ENCODE peak calls at places on chromosomes 5 and 9, in seven cellular contexts. V, W, A, P, I, C and F are unnamed samples.
A peak's percentile ranks its signal among the peaks of the same experiment; 100 is the strongest.

GRCh38 chr5:1751026-1751863 is 48.4 kb downstream of the MRPL36 start:
- DNase-seq in W (no peak), A (no peak), I (no peak), V (no peak), C (no peak), P (no peak), F (peak; percentile 57)

GRCh38 chr9:130707225-130707976 is 13.8 kb downstream of the EXOSC2 start:
- DNase-seq in P (peak; percentile 76), I (peak; percentile 34), V (peak; percentile 33), C (peak; percentile 63), W (peak; percentile 83), A (peak; percentile 75), F (peak; percentile 77)

GRCh38 chr9:36818965-36819870 is 214.8 kb downstream of the PAX5 start:
- DNase-seq in V (no peak), A (no peak), W (no peak), P (no peak), C (no peak), I (peak; percentile 58), F (peak; percentile 52)

GRCh38 chr9:136054798-136055714 is 40.0 kb downstream of the NACC2 start:
- DNase-seq in A (no peak), P (no peak), W (no peak), I (no peak), C (no peak), V (no peak), F (peak; percentile 61)

GRCh38 chr5:7616897-7617296 is 221.0 kb downstream of the ADCY2 start:
- DNase-seq in C (no peak), V (no peak), W (no peak), A (no peak), P (no peak), I (no peak), F (no peak)

GRCh38 chr9:8895498-8896224 is 1096.1 kb upstream of the DMAC1 start:
- DNase-seq in P (no peak), V (peak; percentile 5), I (peak; percentile 41), W (peak; percentile 8), C (peak; percentile 30), A (no peak), F (no peak)

GRCh38 chr5:31620071-31620470 is 18.9 kb upstream of the PDZD2 start:
- DNase-seq in P (no peak), C (no peak), V (no peak), I (no peak), A (no peak), W (no peak), F (no peak)

GRCh38 chr5:135502836-135503520 is 32.8 kb downstream of the NEUROG1 start:
- DNase-seq in V (no peak), A (no peak), W (no peak), I (no peak), C (no peak), P (no peak), F (no peak)

GRCh38 chr5:17381926-17382325 is 116.1 kb upstream of the TAF11L2 start:
- DNase-seq in C (no peak), W (peak; percentile 23), I (no peak), A (no peak), P (peak; percentile 24), V (no peak), F (peak; percentile 69)

GRCh38 chr5:110872200-110872599 is 133.4 kb downstream of the SLC25A46 start:
- DNase-seq in W (no peak), C (no peak), A (no peak), I (no peak), P (no peak), V (no peak), F (no peak)

GRCh38 chr9:106883626-106884190 is 20.7 kb downstream of the ZNF462 start:
- DNase-seq in W (no peak), A (no peak), I (no peak), V (no peak), C (no peak), P (no peak), F (no peak)

GRCh38 chr9:7756088-7756487 is 43.5 kb downstream of the DMAC1 start:
- DNase-seq in A (no peak), V (no peak), C (no peak), I (no peak), W (no peak), P (no peak), F (no peak)

GRCh38 chr9:4328723-4329122 is 28.9 kb upstream of the GLIS3 start:
- DNase-seq in V (no peak), W (no peak), I (no peak), P (no peak), C (no peak), A (no peak), F (no peak)

GRCh38 chr9:4324513-4324912 is 24.6 kb upstream of the GLIS3 start:
- DNase-seq in C (no peak), I (no peak), P (no peak), W (no peak), A (no peak), V (no peak), F (no peak)

GRCh38 chr9:4325113-4325512 is 25.2 kb upstream of the GLIS3 start:
- DNase-seq in W (no peak), V (no peak), I (no peak), P (no peak), A (no peak), C (no peak), F (no peak)

GRCh38 chr9:4333231-4333740 is 33.4 kb upstream of the GLIS3 start:
- DNase-seq in W (no peak), P (no peak), I (no peak), C (no peak), A (no peak), V (no peak), F (no peak)

GRCh38 chr9:4327504-4328191 is 27.8 kb upstream of the GLIS3 start:
- DNase-seq in W (no peak), V (no peak), P (no peak), A (no peak), I (no peak), C (no peak), F (no peak)
- TF ChIP-seq CTCF in W (no peak), V (no peak), P (no peak), A (no peak), I (peak; percentile 64), C (peak; percentile 17), F (no peak)

GRCh38 chr5:56995605-56996004 is 43.7 kb upstream of the MIER3 start:
- DNase-seq in I (no peak), W (no peak), C (no peak), A (no peak), P (no peak), V (no peak), F (no peak)
- TF ChIP-seq EP300 in I (no peak), W (no peak), C (no peak), A (no peak), P (no peak), V (no peak), F (no peak)

DNA sequence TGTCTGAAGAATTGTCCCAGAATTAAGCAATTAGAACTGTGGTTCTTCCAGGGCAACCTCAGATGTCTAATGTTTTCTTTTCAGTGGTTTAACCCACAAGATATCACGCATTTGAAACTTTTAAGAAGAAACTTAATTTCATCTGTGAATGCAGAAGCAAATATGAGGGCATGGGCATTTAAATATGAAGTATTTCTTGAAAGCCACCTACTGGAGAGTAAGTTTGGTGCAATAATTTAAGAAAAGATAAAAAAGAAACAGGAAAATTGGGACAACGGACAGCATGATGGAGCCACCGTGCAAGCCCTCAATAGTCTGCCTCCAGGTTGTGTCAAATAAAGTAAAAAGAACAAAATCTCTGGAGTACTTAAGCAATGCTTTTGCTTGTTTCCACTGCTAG is 1.2 kb upstream of the CAPSL start:
- DNase-seq in W (no peak), C (no peak), P (no peak), I (no peak), V (no peak), A (no peak), F (no peak)
- TF ChIP-seq CTCF in W (no peak), C (no peak), P (peak; percentile 2), I (peak; percentile 46), V (no peak), A (no peak), F (no peak)

DNA sequence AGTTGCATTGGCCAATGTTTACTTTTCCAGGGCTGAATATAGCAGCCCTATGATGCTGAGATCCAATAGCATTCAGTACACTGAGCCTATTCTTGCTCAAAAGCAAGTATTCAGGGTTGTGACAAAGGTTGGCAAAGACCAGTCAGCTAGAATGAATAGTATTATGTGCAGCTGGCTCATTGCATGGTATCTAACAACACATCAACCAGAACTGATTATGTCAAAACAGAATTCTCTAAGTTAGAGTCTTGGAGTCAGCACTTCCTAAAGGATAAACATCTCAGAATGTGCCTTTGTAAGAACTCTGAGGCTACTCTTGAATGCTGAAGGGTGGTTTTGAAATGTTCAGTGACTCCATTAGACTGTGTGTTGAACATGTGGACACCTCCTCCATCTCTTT is 774.5 kb upstream of the RGMB start:
- DNase-seq in I (no peak), V (no peak), A (no peak), W (no peak), C (no peak), P (no peak), F (no peak)
- TF ChIP-seq EP300 in I (no peak), V (no peak), A (no peak), W (peak; percentile 86), C (no peak), P (no peak), F (no peak)

GRCh38 chr9:93680445-93681315 is 104.3 kb downstream of the PHF2 start:
- DNase-seq in V (no peak), I (peak; percentile 36), C (no peak), P (peak; percentile 5), W (peak; percentile 3), A (peak; percentile 40), F (peak; percentile 54)
- TF ChIP-seq CTCF in V (no peak), I (peak; percentile 20), C (peak; percentile 27), P (no peak), W (no peak), A (no peak), F (no peak)